ENCODE peak calls at places on chromosomes 7 and 10, in six cellular contexts. One of them, this sample, is unnamed.

GRCh38 chr10:72846225-72846624 is 47.3 kb upstream of the OIT3 start:
- DNase-seq in heart left ventricle: no peak
- DNase-seq in CD8-positive, alpha-beta memory T cell: no peak
- DNase-seq in mammary epithelial cell: peak; percentile 95
- DNase-seq in CD4-positive, alpha-beta T cell: no peak
- DNase-seq in heart right ventricle: no peak
- DNase-seq in this sample: no peak

GRCh38 chr10:49539320-49539885 is 482 bp upstream of the ERCC6 start:
- DNase-seq in mammary epithelial cell: peak; percentile 69
- DNase-seq in heart left ventricle: peak; percentile 23
- DNase-seq in CD4-positive, alpha-beta T cell: peak; percentile 10
- DNase-seq in CD8-positive, alpha-beta memory T cell: no peak
- DNase-seq in heart right ventricle: peak; percentile 34
- DNase-seq in this sample: peak; percentile 26

GRCh38 chr7:71612892-71613291 is 480.9 kb downstream of the GALNT17 start:
- DNase-seq in CD4-positive, alpha-beta T cell: no peak
- DNase-seq in CD8-positive, alpha-beta memory T cell: no peak
- DNase-seq in mammary epithelial cell: no peak
- DNase-seq in heart right ventricle: no peak
- DNase-seq in heart left ventricle: peak; percentile 26
- DNase-seq in this sample: no peak

GRCh38 chr10:121182219-121182618 is 331.1 kb downstream of the WDR11 start:
- DNase-seq in heart left ventricle: no peak
- DNase-seq in CD4-positive, alpha-beta T cell: no peak
- DNase-seq in heart right ventricle: no peak
- DNase-seq in CD8-positive, alpha-beta memory T cell: no peak
- DNase-seq in mammary epithelial cell: no peak
- DNase-seq in this sample: no peak

GRCh38 chr7:12322287-12322902 is 81.3 kb downstream of the VWDE start:
- DNase-seq in mammary epithelial cell: no peak
- DNase-seq in heart left ventricle: no peak
- DNase-seq in CD8-positive, alpha-beta memory T cell: no peak
- DNase-seq in heart right ventricle: no peak
- DNase-seq in CD4-positive, alpha-beta T cell: no peak
- DNase-seq in this sample: no peak

GRCh38 chr7:126574276-126574675 is 678.5 kb downstream of the GRM8 start:
- DNase-seq in mammary epithelial cell: peak; percentile 89
- DNase-seq in heart left ventricle: no peak
- DNase-seq in CD8-positive, alpha-beta memory T cell: no peak
- DNase-seq in CD4-positive, alpha-beta T cell: no peak
- DNase-seq in heart right ventricle: no peak
- DNase-seq in this sample: no peak

GRCh38 chr7:17033245-17033644 is 151.5 kb upstream of the AGR3 start:
- DNase-seq in heart left ventricle: no peak
- DNase-seq in mammary epithelial cell: no peak
- DNase-seq in heart right ventricle: peak; percentile 7
- DNase-seq in CD4-positive, alpha-beta T cell: no peak
- DNase-seq in CD8-positive, alpha-beta memory T cell: no peak
- DNase-seq in this sample: no peak

GRCh38 chr7:51428226-51428887 is 111.7 kb upstream of the COBL start:
- DNase-seq in heart right ventricle: no peak
- DNase-seq in mammary epithelial cell: no peak
- DNase-seq in heart left ventricle: no peak
- DNase-seq in CD8-positive, alpha-beta memory T cell: no peak
- DNase-seq in CD4-positive, alpha-beta T cell: no peak
- DNase-seq in this sample: no peak

GRCh38 chr7:73971701-73972341 is 56.2 kb upstream of the ELN start:
- DNase-seq in CD4-positive, alpha-beta T cell: no peak
- DNase-seq in CD8-positive, alpha-beta memory T cell: no peak
- DNase-seq in mammary epithelial cell: peak; percentile 25
- DNase-seq in heart right ventricle: no peak
- DNase-seq in heart left ventricle: no peak
- DNase-seq in this sample: no peak

GRCh38 chr7:92823042-92823441 is 13.3 kb downstream of the CDK6 start:
- DNase-seq in mammary epithelial cell: no peak
- DNase-seq in CD4-positive, alpha-beta T cell: no peak
- DNase-seq in CD8-positive, alpha-beta memory T cell: no peak
- DNase-seq in heart right ventricle: no peak
- DNase-seq in heart left ventricle: no peak
- DNase-seq in this sample: no peak

GRCh38 chr7:70446448-70447143 is 685.3 kb upstream of the GALNT17 start:
- DNase-seq in CD8-positive, alpha-beta memory T cell: no peak
- DNase-seq in mammary epithelial cell: no peak
- DNase-seq in CD4-positive, alpha-beta T cell: no peak
- DNase-seq in heart right ventricle: no peak
- DNase-seq in heart left ventricle: no peak
- DNase-seq in this sample: no peak

GRCh38 chr7:128743112-128743772 is 4.1 kb downstream of the CALU start:
- DNase-seq in mammary epithelial cell: no peak
- DNase-seq in CD8-positive, alpha-beta memory T cell: no peak
- DNase-seq in heart right ventricle: no peak
- DNase-seq in CD4-positive, alpha-beta T cell: no peak
- DNase-seq in heart left ventricle: no peak
- DNase-seq in this sample: no peak

GRCh38 chr10:21534611-21535493 is 820 bp downstream of the MLLT10 start:
- DNase-seq in CD8-positive, alpha-beta memory T cell: peak; percentile 40
- DNase-seq in heart right ventricle: peak; percentile 62
- DNase-seq in mammary epithelial cell: peak; percentile 46
- DNase-seq in heart left ventricle: peak; percentile 63
- DNase-seq in CD4-positive, alpha-beta T cell: peak; percentile 23
- DNase-seq in this sample: no peak

GRCh38 chr7:1558841-1559625 is 3.0 kb upstream of the TMEM184A start:
- DNase-seq in heart left ventricle: no peak
- DNase-seq in CD4-positive, alpha-beta T cell: no peak
- DNase-seq in CD8-positive, alpha-beta memory T cell: no peak
- DNase-seq in heart right ventricle: no peak
- DNase-seq in mammary epithelial cell: no peak
- DNase-seq in this sample: no peak

GRCh38 chr7:140639366-140640053 is 1.1 kb downstream of the DENND2A start:
- DNase-seq in mammary epithelial cell: no peak
- DNase-seq in CD4-positive, alpha-beta T cell: no peak
- DNase-seq in heart left ventricle: peak; percentile 70
- DNase-seq in CD8-positive, alpha-beta memory T cell: no peak
- DNase-seq in heart right ventricle: peak; percentile 38
- DNase-seq in this sample: no peak
- H3K27ac ChIP-seq in mammary epithelial cell: no peak overlapping the region
- H3K27ac ChIP-seq in CD4-positive, alpha-beta T cell: no peak overlapping the region
- H3K27ac ChIP-seq in heart left ventricle: peak overlapping the region; percentile 96
- H3K27ac ChIP-seq in CD8-positive, alpha-beta memory T cell: no peak overlapping the region
- H3K27ac ChIP-seq in heart right ventricle: peak overlapping the region; percentile 98
- H3K27ac ChIP-seq in this sample: no peak overlapping the region

GRCh38 chr7:42167206-42167913 is 69.6 kb downstream of the GLI3 start:
- DNase-seq in heart left ventricle: no peak
- DNase-seq in CD4-positive, alpha-beta T cell: no peak
- DNase-seq in heart right ventricle: no peak
- DNase-seq in mammary epithelial cell: no peak
- DNase-seq in CD8-positive, alpha-beta memory T cell: no peak
- DNase-seq in this sample: no peak
- H3K27ac ChIP-seq in heart left ventricle: no peak overlapping the region
- H3K27ac ChIP-seq in CD4-positive, alpha-beta T cell: no peak overlapping the region
- H3K27ac ChIP-seq in heart right ventricle: no peak overlapping the region
- H3K27ac ChIP-seq in mammary epithelial cell: no peak overlapping the region
- H3K27ac ChIP-seq in CD8-positive, alpha-beta memory T cell: no peak overlapping the region
- H3K27ac ChIP-seq in this sample: no peak overlapping the region

GRCh38 chr10:86440874-86441838 is 74.6 kb upstream of the GRID1 start:
- DNase-seq in heart right ventricle: no peak
- DNase-seq in mammary epithelial cell: peak; percentile 70
- DNase-seq in CD8-positive, alpha-beta memory T cell: no peak
- DNase-seq in CD4-positive, alpha-beta T cell: no peak
- DNase-seq in heart left ventricle: no peak
- DNase-seq in this sample: no peak

GRCh38 chr10:86439544-86439943 is 72.9 kb upstream of the GRID1 start:
- DNase-seq in heart right ventricle: peak; percentile 21
- DNase-seq in CD8-positive, alpha-beta memory T cell: no peak
- DNase-seq in heart left ventricle: peak; percentile 37
- DNase-seq in CD4-positive, alpha-beta T cell: no peak
- DNase-seq in mammary epithelial cell: peak; percentile 26
- DNase-seq in this sample: no peak

GRCh38 chr10:86443936-86444335 is 77.3 kb upstream of the GRID1 start:
- DNase-seq in heart left ventricle: no peak
- DNase-seq in CD8-positive, alpha-beta memory T cell: no peak
- DNase-seq in heart right ventricle: no peak
- DNase-seq in mammary epithelial cell: peak; percentile 35
- DNase-seq in CD4-positive, alpha-beta T cell: no peak
- DNase-seq in this sample: no peak

GRCh38 chr10:86446424-86446823 is 75.2 kb downstream of the WAPL start:
- DNase-seq in CD4-positive, alpha-beta T cell: no peak
- DNase-seq in CD8-positive, alpha-beta memory T cell: no peak
- DNase-seq in heart left ventricle: no peak
- DNase-seq in mammary epithelial cell: no peak
- DNase-seq in heart right ventricle: no peak
- DNase-seq in this sample: no peak

DNA sequence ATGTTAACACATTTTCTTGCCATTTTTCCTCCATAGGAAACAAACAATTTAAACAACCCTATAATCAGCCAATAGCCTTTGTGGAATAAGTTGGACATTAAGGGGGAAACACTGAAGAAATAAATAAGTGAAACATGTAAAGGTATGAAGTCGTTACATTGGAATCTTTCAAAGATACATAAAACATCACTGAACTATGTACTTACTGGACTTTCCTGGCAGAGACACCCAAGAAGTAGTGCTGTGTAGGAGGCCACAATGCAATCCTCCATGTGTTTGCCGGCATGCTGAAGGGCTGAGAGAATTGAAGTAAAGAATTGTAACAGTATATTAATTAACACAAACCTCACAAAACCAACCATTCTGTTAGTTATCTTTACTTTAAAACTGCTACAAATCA is 76.5 kb upstream of the GRID1 start:
- DNase-seq in CD4-positive, alpha-beta T cell: no peak
- DNase-seq in heart left ventricle: no peak
- DNase-seq in mammary epithelial cell: no peak
- DNase-seq in CD8-positive, alpha-beta memory T cell: no peak
- DNase-seq in heart right ventricle: no peak
- DNase-seq in this sample: no peak
- H3K27ac ChIP-seq in CD4-positive, alpha-beta T cell: no peak overlapping the region
- H3K27ac ChIP-seq in heart left ventricle: no peak overlapping the region
- H3K27ac ChIP-seq in mammary epithelial cell: no peak overlapping the region
- H3K27ac ChIP-seq in CD8-positive, alpha-beta memory T cell: no peak overlapping the region
- H3K27ac ChIP-seq in heart right ventricle: no peak overlapping the region
- H3K27ac ChIP-seq in this sample: no peak overlapping the region

DNA sequence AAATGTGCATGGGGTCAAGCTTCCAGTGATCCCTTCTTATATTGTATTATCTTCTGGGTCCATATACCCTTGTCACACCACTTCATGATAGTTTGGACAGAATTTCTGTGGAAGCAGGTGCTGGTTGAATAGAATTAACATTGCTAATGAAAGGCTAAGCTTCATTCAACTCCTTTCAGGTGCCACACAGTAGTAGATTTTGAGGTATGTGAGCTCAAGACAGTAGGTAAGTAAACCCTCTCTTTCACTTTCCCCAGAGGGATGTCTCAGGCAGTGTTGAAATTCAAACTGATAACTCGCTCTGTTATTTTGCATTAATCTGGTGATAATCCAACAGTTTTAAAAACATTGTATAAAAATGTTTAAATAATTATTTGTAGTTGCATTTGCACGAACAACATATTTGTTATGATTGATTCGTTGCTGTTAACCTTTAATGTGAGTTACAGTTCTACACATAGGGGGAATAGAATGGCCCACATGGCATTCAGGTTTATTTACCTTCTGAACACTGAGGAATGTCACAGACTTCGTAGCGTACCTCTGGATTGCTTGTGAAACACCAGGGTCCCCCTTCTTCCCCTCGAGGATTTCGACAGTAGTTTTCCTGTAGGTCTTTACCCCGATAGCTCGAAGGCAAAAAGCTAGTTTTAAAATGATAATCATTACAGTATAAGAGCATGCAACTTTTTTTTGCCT is 18.1 kb downstream of the HGF start:
- DNase-seq in CD4-positive, alpha-beta T cell: no peak
- DNase-seq in heart right ventricle: no peak
- DNase-seq in mammary epithelial cell: no peak
- DNase-seq in heart left ventricle: no peak
- DNase-seq in CD8-positive, alpha-beta memory T cell: no peak
- DNase-seq in this sample: no peak
- H3K27ac ChIP-seq in CD4-positive, alpha-beta T cell: no peak overlapping the region
- H3K27ac ChIP-seq in heart right ventricle: no peak overlapping the region
- H3K27ac ChIP-seq in mammary epithelial cell: no peak overlapping the region
- H3K27ac ChIP-seq in heart left ventricle: no peak overlapping the region
- H3K27ac ChIP-seq in CD8-positive, alpha-beta memory T cell: no peak overlapping the region
- H3K27ac ChIP-seq in this sample: no peak overlapping the region

DNA sequence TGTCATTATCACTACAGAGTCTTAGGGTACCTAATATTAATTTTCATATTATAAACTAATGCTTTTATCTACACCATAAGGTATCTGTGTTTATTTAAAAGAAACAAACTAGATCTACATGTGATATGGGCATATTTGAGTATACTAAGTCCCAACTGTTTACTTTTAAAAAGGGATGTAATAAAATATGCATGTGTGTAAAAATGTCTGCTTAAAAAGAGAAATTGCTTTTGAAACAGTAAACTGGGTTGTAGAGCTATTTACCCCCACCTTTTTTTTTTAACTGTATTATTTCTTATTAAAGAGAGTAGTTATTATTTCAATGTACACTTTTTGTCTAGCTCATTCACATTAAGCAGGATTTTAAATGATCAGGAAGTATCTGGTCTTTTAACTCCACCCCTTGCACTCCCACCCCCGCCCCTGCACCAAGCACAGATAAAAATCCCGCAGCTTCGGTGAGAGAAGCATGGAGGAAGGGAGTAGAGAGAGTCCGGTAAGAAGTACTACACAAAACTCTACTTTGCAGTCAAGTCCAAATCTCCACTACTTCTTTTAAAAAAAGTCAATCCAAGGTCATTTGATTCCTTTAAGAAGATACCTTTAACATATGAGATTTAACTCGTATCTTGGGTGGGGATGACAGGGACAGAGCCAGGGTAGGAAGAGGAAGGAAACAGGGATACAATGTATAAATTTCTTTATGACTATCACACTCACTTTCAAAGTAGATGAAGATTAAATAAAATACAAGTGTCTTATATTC is 131.9 kb downstream of the NRBF2 start:
- DNase-seq in CD4-positive, alpha-beta T cell: no peak
- DNase-seq in heart left ventricle: peak; percentile 33
- DNase-seq in mammary epithelial cell: peak; percentile 64
- DNase-seq in heart right ventricle: no peak
- DNase-seq in CD8-positive, alpha-beta memory T cell: peak; percentile 22
- DNase-seq in this sample: no peak
- H3K27ac ChIP-seq in CD4-positive, alpha-beta T cell: peak overlapping the region; percentile 50
- H3K27ac ChIP-seq in heart left ventricle: peak overlapping the region; percentile 88
- H3K27ac ChIP-seq in mammary epithelial cell: peak overlapping the region; percentile 98
- H3K27ac ChIP-seq in heart right ventricle: peak overlapping the region; percentile 93
- H3K27ac ChIP-seq in CD8-positive, alpha-beta memory T cell: peak overlapping the region; percentile 97
- H3K27ac ChIP-seq in this sample: peak overlapping the region; percentile 81

This sample was measured in CD8-positive, alpha-beta T cell.